ENCODE peak calls at places on chromosomes 2 and 18, in seven cellular contexts. One of them, this sample, is unnamed.

GRCh38 chr2:113278073-113278811 is 479 bp downstream of the PAX8 start:
- DNase-seq in GF-D8: no peak
- DNase-seq in stromal cell of bone marrow: no peak
- DNase-seq in AG04450: no peak
- DNase-seq in cardiac fibroblast: no peak
- DNase-seq in brain microvascular endothelial cell: no peak
- DNase-seq in Caki2: no peak
- DNase-seq in this sample: no peak

GRCh38 chr18:26540041-26540628 is 8.2 kb downstream of the KCTD1 start:
- DNase-seq in GF-D8: no peak
- DNase-seq in stromal cell of bone marrow: no peak
- DNase-seq in Caki2: no peak
- DNase-seq in brain microvascular endothelial cell: no peak
- DNase-seq in AG04450: no peak
- DNase-seq in cardiac fibroblast: peak; percentile 62
- DNase-seq in this sample: peak; percentile 67

GRCh38 chr2:59655809-59656208 is 897.6 kb downstream of the BCL11A start:
- DNase-seq in Caki2: no peak
- DNase-seq in stromal cell of bone marrow: no peak
- DNase-seq in GF-D8: no peak
- DNase-seq in brain microvascular endothelial cell: no peak
- DNase-seq in cardiac fibroblast: no peak
- DNase-seq in AG04450: no peak
- DNase-seq in this sample: no peak

GRCh38 chr2:207967121-207967520 is 58.2 kb downstream of the PLEKHM3 start:
- DNase-seq in brain microvascular endothelial cell: no peak
- DNase-seq in stromal cell of bone marrow: no peak
- DNase-seq in AG04450: no peak
- DNase-seq in GF-D8: no peak
- DNase-seq in cardiac fibroblast: no peak
- DNase-seq in Caki2: no peak
- DNase-seq in this sample: no peak

GRCh38 chr2:189149981-189150380 is 29.6 kb downstream of the COL5A2 start:
- DNase-seq in brain microvascular endothelial cell: no peak
- DNase-seq in Caki2: no peak
- DNase-seq in AG04450: no peak
- DNase-seq in GF-D8: no peak
- DNase-seq in cardiac fibroblast: peak; percentile 62
- DNase-seq in stromal cell of bone marrow: no peak
- DNase-seq in this sample: peak; percentile 80

GRCh38 chr2:240904216-240905175 is 1.6 kb upstream of the CROCC2 start:
- DNase-seq in cardiac fibroblast: no peak
- DNase-seq in AG04450: no peak
- DNase-seq in Caki2: no peak
- DNase-seq in brain microvascular endothelial cell: no peak
- DNase-seq in stromal cell of bone marrow: no peak
- DNase-seq in GF-D8: no peak
- DNase-seq in this sample: no peak

GRCh38 chr2:72993147-72993546 is 75.8 kb downstream of the EMX1 start:
- DNase-seq in AG04450: no peak
- DNase-seq in GF-D8: no peak
- DNase-seq in Caki2: peak; percentile 31
- DNase-seq in brain microvascular endothelial cell: peak; percentile 16
- DNase-seq in cardiac fibroblast: peak; percentile 54
- DNase-seq in stromal cell of bone marrow: no peak
- DNase-seq in this sample: peak; percentile 7

GRCh38 chr2:85838181-85838580 is 50.6 kb downstream of the ST3GAL5 start:
- DNase-seq in Caki2: no peak
- DNase-seq in AG04450: no peak
- DNase-seq in brain microvascular endothelial cell: no peak
- DNase-seq in GF-D8: no peak
- DNase-seq in cardiac fibroblast: peak; percentile 9
- DNase-seq in stromal cell of bone marrow: no peak
- DNase-seq in this sample: no peak

GRCh38 chr2:197972587-197972986 is 168.2 kb downstream of the PLCL1 start:
- DNase-seq in brain microvascular endothelial cell: no peak
- DNase-seq in stromal cell of bone marrow: no peak
- DNase-seq in GF-D8: no peak
- DNase-seq in AG04450: no peak
- DNase-seq in cardiac fibroblast: no peak
- DNase-seq in Caki2: no peak
- DNase-seq in this sample: no peak

GRCh38 chr2:20641123-20641985 is 9.5 kb downstream of the HS1BP3 start:
- DNase-seq in Caki2: peak; percentile 72
- DNase-seq in brain microvascular endothelial cell: peak; percentile 81
- DNase-seq in GF-D8: no peak
- DNase-seq in AG04450: no peak
- DNase-seq in stromal cell of bone marrow: no peak
- DNase-seq in cardiac fibroblast: peak; percentile 90
- DNase-seq in this sample: peak; percentile 89

GRCh38 chr2:114254875-114255274 is 187.6 kb upstream of the DPP10 start:
- DNase-seq in Caki2: no peak
- DNase-seq in cardiac fibroblast: no peak
- DNase-seq in brain microvascular endothelial cell: no peak
- DNase-seq in AG04450: no peak
- DNase-seq in stromal cell of bone marrow: no peak
- DNase-seq in GF-D8: no peak
- DNase-seq in this sample: no peak

GRCh38 chr2:233414273-233414654 is 60.0 kb downstream of the DGKD start:
- DNase-seq in Caki2: peak; percentile 60
- DNase-seq in cardiac fibroblast: no peak
- DNase-seq in brain microvascular endothelial cell: no peak
- DNase-seq in GF-D8: no peak
- DNase-seq in AG04450: no peak
- DNase-seq in stromal cell of bone marrow: no peak
- DNase-seq in this sample: no peak

GRCh38 chr2:40243581-40243980 is 208.3 kb downstream of the SLC8A1 start:
- DNase-seq in brain microvascular endothelial cell: peak; percentile 66
- DNase-seq in cardiac fibroblast: peak; percentile 75
- DNase-seq in stromal cell of bone marrow: peak; percentile 61
- DNase-seq in AG04450: peak; percentile 57
- DNase-seq in Caki2: peak; percentile 75
- DNase-seq in GF-D8: no peak
- DNase-seq in this sample: peak; percentile 61

GRCh38 chr2:181844551-181845290 is 46.8 kb upstream of the ITPRID2 start:
- DNase-seq in cardiac fibroblast: no peak
- DNase-seq in brain microvascular endothelial cell: no peak
- DNase-seq in stromal cell of bone marrow: no peak
- DNase-seq in Caki2: no peak
- DNase-seq in AG04450: no peak
- DNase-seq in GF-D8: no peak
- DNase-seq in this sample: no peak

GRCh38 chr2:65436825-65437221 is 4.4 kb upstream of the SPRED2 start:
- DNase-seq in GF-D8: peak; percentile 33
- DNase-seq in brain microvascular endothelial cell: no peak
- DNase-seq in AG04450: no peak
- DNase-seq in cardiac fibroblast: no peak
- DNase-seq in stromal cell of bone marrow: no peak
- DNase-seq in Caki2: no peak
- DNase-seq in this sample: no peak

GRCh38 chr18:74898965-74899364 is 301.3 kb downstream of the ZNF407 start:
- DNase-seq in AG04450: no peak
- DNase-seq in brain microvascular endothelial cell: peak; percentile 57
- DNase-seq in GF-D8: peak; percentile 33
- DNase-seq in stromal cell of bone marrow: peak; percentile 33
- DNase-seq in Caki2: peak; percentile 54
- DNase-seq in cardiac fibroblast: peak; percentile 62
- DNase-seq in this sample: peak; percentile 55

This sample was measured in fibroblast of lung.